ENCODE peak calls at places on chromosomes 5 and 9, in four cellular contexts. One of them, this sample, is unnamed.

GRCh38 chr9:136964171-136964689 is 12.2 kb downstream of the LCN12 start:
- DNase-seq in tibial artery: no peak
- DNase-seq in activated naive CD4-positive, alpha-beta T cell treated with anti-CD3 and anti-CD28 coated beads, Interleukin-2, amount 50 U/mL, for 72 hours: no peak
- DNase-seq in WTC11: no peak
- DNase-seq in this sample: no peak

GRCh38 chr5:159620853-159621540 is 290.7 kb upstream of the IL12B start:
- DNase-seq in tibial artery: no peak
- DNase-seq in activated naive CD4-positive, alpha-beta T cell treated with anti-CD3 and anti-CD28 coated beads, Interleukin-2, amount 50 U/mL, for 72 hours: no peak
- DNase-seq in WTC11: peak
- DNase-seq in this sample: no peak

GRCh38 chr5:158133369-158133768 is 274.4 kb upstream of the CLINT1 start:
- DNase-seq in tibial artery: no peak
- DNase-seq in activated naive CD4-positive, alpha-beta T cell treated with anti-CD3 and anti-CD28 coated beads, Interleukin-2, amount 50 U/mL, for 72 hours: no peak
- DNase-seq in WTC11: no peak
- DNase-seq in this sample: no peak

GRCh38 chr5:161846731-161847130 is 1.2 kb upstream of the GABRA1 start:
- DNase-seq in tibial artery: no peak
- DNase-seq in activated naive CD4-positive, alpha-beta T cell treated with anti-CD3 and anti-CD28 coated beads, Interleukin-2, amount 50 U/mL, for 72 hours: no peak
- DNase-seq in WTC11: peak
- DNase-seq in this sample: no peak

GRCh38 chr9:95078934-95079333 is 238.6 kb downstream of the FANCC start:
- DNase-seq in tibial artery: peak
- DNase-seq in activated naive CD4-positive, alpha-beta T cell treated with anti-CD3 and anti-CD28 coated beads, Interleukin-2, amount 50 U/mL, for 72 hours: no peak
- DNase-seq in WTC11: peak
- DNase-seq in this sample: no peak

GRCh38 chr9:114189823-114190562 is 34.7 kb downstream of the COL27A1 start:
- DNase-seq in tibial artery: no peak
- DNase-seq in activated naive CD4-positive, alpha-beta T cell treated with anti-CD3 and anti-CD28 coated beads, Interleukin-2, amount 50 U/mL, for 72 hours: no peak
- DNase-seq in WTC11: no peak
- DNase-seq in this sample: no peak

GRCh38 chr9:116442528-116442927 is 244.6 kb upstream of the TRIM32 start:
- DNase-seq in tibial artery: no peak
- DNase-seq in activated naive CD4-positive, alpha-beta T cell treated with anti-CD3 and anti-CD28 coated beads, Interleukin-2, amount 50 U/mL, for 72 hours: no peak
- DNase-seq in WTC11: no peak
- DNase-seq in this sample: no peak

GRCh38 chr5:37696190-37697021 is 143.4 kb downstream of the GDNF start:
- DNase-seq in tibial artery: no peak
- DNase-seq in activated naive CD4-positive, alpha-beta T cell treated with anti-CD3 and anti-CD28 coated beads, Interleukin-2, amount 50 U/mL, for 72 hours: no peak
- DNase-seq in WTC11: no peak
- DNase-seq in this sample: no peak

GRCh38 chr9:36336511-36336910 is 63.6 kb downstream of the RNF38 start:
- DNase-seq in tibial artery: no peak
- DNase-seq in activated naive CD4-positive, alpha-beta T cell treated with anti-CD3 and anti-CD28 coated beads, Interleukin-2, amount 50 U/mL, for 72 hours: no peak
- DNase-seq in WTC11: no peak
- DNase-seq in this sample: no peak

GRCh38 chr5:52674815-52675545 is 112.7 kb upstream of the ITGA1 start:
- DNase-seq in tibial artery: no peak
- DNase-seq in activated naive CD4-positive, alpha-beta T cell treated with anti-CD3 and anti-CD28 coated beads, Interleukin-2, amount 50 U/mL, for 72 hours: no peak
- DNase-seq in WTC11: no peak
- DNase-seq in this sample: no peak

GRCh38 chr9:7273575-7273974 is 515.8 kb downstream of the KDM4C start:
- DNase-seq in tibial artery: no peak
- DNase-seq in activated naive CD4-positive, alpha-beta T cell treated with anti-CD3 and anti-CD28 coated beads, Interleukin-2, amount 50 U/mL, for 72 hours: no peak
- DNase-seq in WTC11: no peak
- DNase-seq in this sample: peak

GRCh38 chr5:172659909-172660628 is 19.0 kb downstream of the NEURL1B start:
- DNase-seq in tibial artery: peak
- DNase-seq in activated naive CD4-positive, alpha-beta T cell treated with anti-CD3 and anti-CD28 coated beads, Interleukin-2, amount 50 U/mL, for 72 hours: no peak
- DNase-seq in WTC11: peak
- DNase-seq in this sample: peak

GRCh38 chr5:138700581-138701362 is 52.5 kb upstream of the CTNNA1 start:
- DNase-seq in tibial artery: no peak
- DNase-seq in activated naive CD4-positive, alpha-beta T cell treated with anti-CD3 and anti-CD28 coated beads, Interleukin-2, amount 50 U/mL, for 72 hours: no peak
- DNase-seq in WTC11: no peak
- DNase-seq in this sample: no peak

GRCh38 chr5:149370878-149371277 is 8.2 kb downstream of the IL17B start:
- DNase-seq in tibial artery: no peak
- DNase-seq in activated naive CD4-positive, alpha-beta T cell treated with anti-CD3 and anti-CD28 coated beads, Interleukin-2, amount 50 U/mL, for 72 hours: no peak
- DNase-seq in WTC11: no peak
- DNase-seq in this sample: peak

GRCh38 chr5:16437974-16438373 is 27.6 kb downstream of the ZNF622 start:
- DNase-seq in tibial artery: no peak
- DNase-seq in activated naive CD4-positive, alpha-beta T cell treated with anti-CD3 and anti-CD28 coated beads, Interleukin-2, amount 50 U/mL, for 72 hours: no peak
- DNase-seq in WTC11: no peak
- DNase-seq in this sample: no peak

GRCh38 chr9:113992276-113992951 is 85.7 kb downstream of the AMBP start:
- DNase-seq in tibial artery: peak
- DNase-seq in activated naive CD4-positive, alpha-beta T cell treated with anti-CD3 and anti-CD28 coated beads, Interleukin-2, amount 50 U/mL, for 72 hours: no peak
- DNase-seq in WTC11: no peak
- DNase-seq in this sample: no peak

GRCh38 chr5:76617675-76618074 is 5.5 kb downstream of the F2RL2 start:
- DNase-seq in tibial artery: no peak
- DNase-seq in activated naive CD4-positive, alpha-beta T cell treated with anti-CD3 and anti-CD28 coated beads, Interleukin-2, amount 50 U/mL, for 72 hours: no peak
- DNase-seq in WTC11: no peak
- DNase-seq in this sample: no peak

GRCh38 chr5:116571568-116572321 is 2.9 kb downstream of the SEMA6A start:
- DNase-seq in tibial artery: no peak
- DNase-seq in activated naive CD4-positive, alpha-beta T cell treated with anti-CD3 and anti-CD28 coated beads, Interleukin-2, amount 50 U/mL, for 72 hours: no peak
- DNase-seq in WTC11: no peak
- DNase-seq in this sample: no peak

GRCh38 chr9:124271660-124272059 is 13.9 kb downstream of the NEK6 start:
- DNase-seq in tibial artery: no peak
- DNase-seq in activated naive CD4-positive, alpha-beta T cell treated with anti-CD3 and anti-CD28 coated beads, Interleukin-2, amount 50 U/mL, for 72 hours: no peak
- DNase-seq in WTC11: no peak
- DNase-seq in this sample: no peak

GRCh38 chr5:141880961-141881801 is 3.0 kb upstream of the PCDH1 start:
- DNase-seq in tibial artery: no peak
- DNase-seq in activated naive CD4-positive, alpha-beta T cell treated with anti-CD3 and anti-CD28 coated beads, Interleukin-2, amount 50 U/mL, for 72 hours: no peak
- DNase-seq in WTC11: no peak
- DNase-seq in this sample: no peak

This sample was measured in uterus.